ENCODE peak calls at places on chromosomes 4 and X, in six cellular contexts. One of them, this sample, is unnamed.

GRCh38 chrX:46327229-46328081 is 217.8 kb downstream of the ZNF674 start:
- DNase-seq in ovary: no peak
- DNase-seq in adrenal gland: peak; percentile 84
- DNase-seq in breast epithelium: peak; percentile 61
- DNase-seq in heart left ventricle: peak; percentile 25
- DNase-seq in transverse colon: peak; percentile 31
- DNase-seq in this sample: peak; percentile 32

GRCh38 chr4:48137766-48138349 is 3.8 kb upstream of the TXK start:
- DNase-seq in ovary: no peak
- DNase-seq in adrenal gland: no peak
- DNase-seq in breast epithelium: no peak
- DNase-seq in heart left ventricle: no peak
- DNase-seq in transverse colon: no peak
- DNase-seq in this sample: no peak

GRCh38 chr4:177391953-177392352 is 50.3 kb downstream of the AGA start:
- DNase-seq in ovary: no peak
- DNase-seq in adrenal gland: no peak
- DNase-seq in breast epithelium: no peak
- DNase-seq in heart left ventricle: no peak
- DNase-seq in transverse colon: no peak
- DNase-seq in this sample: no peak

GRCh38 chr4:11336435-11336834 is 92.3 kb downstream of the HS3ST1 start:
- DNase-seq in ovary: no peak
- DNase-seq in adrenal gland: no peak
- DNase-seq in breast epithelium: no peak
- DNase-seq in heart left ventricle: no peak
- DNase-seq in transverse colon: no peak
- DNase-seq in this sample: no peak

GRCh38 chr4:74873545-74874295 is 59.2 kb upstream of the PARM1 start:
- DNase-seq in ovary: no peak
- DNase-seq in adrenal gland: no peak
- DNase-seq in breast epithelium: no peak
- DNase-seq in heart left ventricle: no peak
- DNase-seq in transverse colon: peak; percentile 9
- DNase-seq in this sample: no peak

GRCh38 chr4:1469596-1470392 is 63.6 kb upstream of the NKX1-1 start:
- DNase-seq in ovary: no peak
- DNase-seq in adrenal gland: peak; percentile 79
- DNase-seq in breast epithelium: no peak
- DNase-seq in heart left ventricle: no peak
- DNase-seq in transverse colon: peak; percentile 5
- DNase-seq in this sample: peak; percentile 55

GRCh38 chrX:150897371-150898319 is 823 bp downstream of the CD99L2 start:
- DNase-seq in ovary: no peak
- DNase-seq in adrenal gland: peak; percentile 31
- DNase-seq in breast epithelium: no peak
- DNase-seq in heart left ventricle: no peak
- DNase-seq in transverse colon: peak; percentile 35
- DNase-seq in this sample: peak; percentile 40

GRCh38 chrX:69318651-69319305 is 153.5 kb upstream of the PJA1 start:
- DNase-seq in ovary: no peak
- DNase-seq in adrenal gland: no peak
- DNase-seq in breast epithelium: no peak
- DNase-seq in heart left ventricle: no peak
- DNase-seq in transverse colon: no peak
- DNase-seq in this sample: no peak

GRCh38 chrX:630922-631496 is 418 bp downstream of the SHOX start:
- DNase-seq in ovary: no peak
- DNase-seq in adrenal gland: peak; percentile 4
- DNase-seq in breast epithelium: no peak
- DNase-seq in heart left ventricle: no peak
- DNase-seq in transverse colon: no peak
- DNase-seq in this sample: no peak

GRCh38 chrX:55546956-55547355 is 57.3 kb upstream of the USP51 start:
- DNase-seq in ovary: no peak
- DNase-seq in adrenal gland: no peak
- DNase-seq in breast epithelium: no peak
- DNase-seq in heart left ventricle: no peak
- DNase-seq in transverse colon: no peak
- DNase-seq in this sample: no peak

GRCh38 chr4:112938461-112939058 is 110.9 kb upstream of the ANK2 start:
- DNase-seq in ovary: no peak
- DNase-seq in adrenal gland: no peak
- DNase-seq in breast epithelium: no peak
- DNase-seq in heart left ventricle: no peak
- DNase-seq in transverse colon: no peak
- DNase-seq in this sample: no peak

GRCh38 chr4:119706804-119707203 is 78.2 kb upstream of the PDE5A start:
- DNase-seq in ovary: no peak
- DNase-seq in adrenal gland: no peak
- DNase-seq in breast epithelium: no peak
- DNase-seq in heart left ventricle: no peak
- DNase-seq in transverse colon: no peak
- DNase-seq in this sample: no peak

GRCh38 chr4:97121493-97121892 is 1021.8 kb downstream of the STPG2 start:
- DNase-seq in ovary: no peak
- DNase-seq in adrenal gland: no peak
- DNase-seq in breast epithelium: no peak
- DNase-seq in heart left ventricle: no peak
- DNase-seq in transverse colon: no peak
- DNase-seq in this sample: no peak

GRCh38 chr4:53100801-53101581 is 238.9 kb downstream of the RASL11B start:
- DNase-seq in ovary: no peak
- DNase-seq in adrenal gland: no peak
- DNase-seq in breast epithelium: no peak
- DNase-seq in heart left ventricle: no peak
- DNase-seq in transverse colon: no peak
- DNase-seq in this sample: no peak

GRCh38 chr4:1973661-1974060 is 35.1 kb downstream of the NELFA start:
- DNase-seq in ovary: no peak
- DNase-seq in adrenal gland: no peak
- DNase-seq in breast epithelium: no peak
- DNase-seq in heart left ventricle: no peak
- DNase-seq in transverse colon: no peak
- DNase-seq in this sample: no peak

GRCh38 chr4:180598281-180598680 is 1644.9 kb upstream of the TENM3 start:
- DNase-seq in ovary: no peak
- DNase-seq in adrenal gland: no peak
- DNase-seq in breast epithelium: no peak
- DNase-seq in heart left ventricle: no peak
- DNase-seq in transverse colon: no peak
- DNase-seq in this sample: no peak
- H3K4me1 ChIP-seq in ovary: no peaks in the 10 kb centered on the region
- H3K4me1 ChIP-seq in adrenal gland: no peaks in the 10 kb centered on the region
- H3K4me1 ChIP-seq in breast epithelium: no peaks in the 10 kb centered on the region
- H3K4me1 ChIP-seq in heart left ventricle: no peaks in the 10 kb centered on the region
- H3K4me1 ChIP-seq in transverse colon: no peaks in the 10 kb centered on the region
- H3K4me1 ChIP-seq in this sample: no peaks in the 10 kb centered on the region

GRCh38 chr4:127632420-127633403 is at the start of gene INTU:
- DNase-seq in ovary: peak; percentile 94
- DNase-seq in adrenal gland: peak; percentile 96
- DNase-seq in breast epithelium: peak; percentile 93
- DNase-seq in heart left ventricle: peak; percentile 92
- DNase-seq in transverse colon: peak; percentile 92
- DNase-seq in this sample: peak; percentile 99
- TF ChIP-seq POLR2A in ovary: no peak
- TF ChIP-seq POLR2A in adrenal gland: no peak
- TF ChIP-seq POLR2A in breast epithelium: no peak
- TF ChIP-seq POLR2A in heart left ventricle: no peak
- TF ChIP-seq POLR2A in transverse colon: no peak
- TF ChIP-seq POLR2A in this sample: no peak

DNA sequence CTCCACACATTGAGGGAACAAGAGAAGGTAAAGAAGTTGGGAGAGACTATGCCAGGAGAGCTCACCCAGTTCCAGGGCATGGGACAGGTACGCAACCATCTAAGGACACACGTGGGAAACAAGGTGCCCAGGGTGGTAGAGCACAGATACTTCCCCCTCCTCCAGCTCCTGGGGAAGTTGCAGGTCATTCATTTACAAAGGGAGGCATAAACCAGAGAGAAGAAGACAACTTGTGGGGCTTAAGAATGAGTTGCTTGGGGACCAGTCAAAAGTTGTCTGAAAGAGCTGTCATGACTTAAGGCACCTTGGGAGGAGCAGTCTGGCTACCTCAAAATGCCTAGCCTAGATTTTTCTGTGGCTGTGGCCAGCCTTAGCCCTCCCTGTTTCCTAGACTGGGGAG is 186.2 kb downstream of the PTTG2 start:
- DNase-seq in ovary: no peak
- DNase-seq in adrenal gland: no peak
- DNase-seq in breast epithelium: no peak
- DNase-seq in heart left ventricle: no peak
- DNase-seq in transverse colon: no peak
- DNase-seq in this sample: no peak
- H3K4me1 ChIP-seq in ovary: peaks cover 2% of the 10 kb centered on the region
- H3K4me1 ChIP-seq in adrenal gland: no peaks in the 10 kb centered on the region
- H3K4me1 ChIP-seq in breast epithelium: no peaks in the 10 kb centered on the region
- H3K4me1 ChIP-seq in heart left ventricle: no peaks in the 10 kb centered on the region
- H3K4me1 ChIP-seq in transverse colon: peaks cover 6% of the 10 kb centered on the region
- H3K4me1 ChIP-seq in this sample: no peaks in the 10 kb centered on the region

DNA sequence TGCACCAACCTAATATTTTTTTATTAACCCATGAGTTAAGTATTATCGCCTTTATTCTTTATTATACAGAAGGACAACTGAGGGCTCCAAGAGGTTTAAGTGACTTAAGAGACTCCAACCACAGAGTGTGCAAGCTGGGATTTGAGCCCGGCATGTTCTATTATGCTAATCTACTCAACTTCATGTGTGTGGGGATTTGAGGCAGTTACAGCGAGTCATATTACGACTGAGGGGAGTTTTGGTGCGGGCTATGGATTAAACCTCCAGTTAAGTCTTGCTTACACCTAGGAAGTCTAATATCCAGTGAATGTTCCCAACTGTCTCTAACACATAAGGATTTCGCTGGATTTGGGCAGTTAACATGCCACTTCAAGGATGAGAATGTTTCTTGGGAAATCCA is 164.8 kb upstream of the TTC29 start:
- DNase-seq in ovary: no peak
- DNase-seq in adrenal gland: no peak
- DNase-seq in breast epithelium: no peak
- DNase-seq in heart left ventricle: no peak
- DNase-seq in transverse colon: no peak
- DNase-seq in this sample: no peak
- TF ChIP-seq POLR2A in ovary: no peak
- TF ChIP-seq POLR2A in adrenal gland: no peak
- TF ChIP-seq POLR2A in breast epithelium: no peak
- TF ChIP-seq POLR2A in heart left ventricle: no peak
- TF ChIP-seq POLR2A in transverse colon: no peak
- TF ChIP-seq POLR2A in this sample: no peak

DNA sequence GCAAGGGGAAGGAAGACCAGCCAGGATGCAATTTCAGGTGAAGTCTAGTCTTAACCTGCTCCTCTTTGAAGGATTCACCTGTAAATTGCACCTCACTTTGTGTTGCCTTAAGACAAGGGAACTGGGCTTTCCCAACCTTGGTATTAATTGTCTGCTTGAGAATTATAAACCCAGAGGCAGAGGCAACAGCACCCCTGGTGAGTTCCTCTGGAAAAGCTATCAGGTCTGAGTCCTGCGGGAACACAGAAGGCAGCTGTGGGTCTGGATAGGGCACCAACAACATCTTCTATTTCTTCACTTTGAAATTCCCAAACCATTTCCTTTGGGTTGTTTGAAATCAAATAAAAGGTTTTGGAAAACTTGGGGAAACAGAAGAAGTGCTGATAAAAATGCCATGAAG is 109.2 kb upstream of the NPY2R start:
- DNase-seq in ovary: no peak
- DNase-seq in adrenal gland: no peak
- DNase-seq in breast epithelium: no peak
- DNase-seq in heart left ventricle: no peak
- DNase-seq in transverse colon: no peak
- DNase-seq in this sample: peak; percentile 46
- H3K4me1 ChIP-seq in ovary: no peaks in the 10 kb centered on the region
- H3K4me1 ChIP-seq in adrenal gland: no peaks in the 10 kb centered on the region
- H3K4me1 ChIP-seq in breast epithelium: no peaks in the 10 kb centered on the region
- H3K4me1 ChIP-seq in heart left ventricle: no peaks in the 10 kb centered on the region
- H3K4me1 ChIP-seq in transverse colon: no peaks in the 10 kb centered on the region
- H3K4me1 ChIP-seq in this sample: peaks cover 6% of the 10 kb centered on the region

DNA sequence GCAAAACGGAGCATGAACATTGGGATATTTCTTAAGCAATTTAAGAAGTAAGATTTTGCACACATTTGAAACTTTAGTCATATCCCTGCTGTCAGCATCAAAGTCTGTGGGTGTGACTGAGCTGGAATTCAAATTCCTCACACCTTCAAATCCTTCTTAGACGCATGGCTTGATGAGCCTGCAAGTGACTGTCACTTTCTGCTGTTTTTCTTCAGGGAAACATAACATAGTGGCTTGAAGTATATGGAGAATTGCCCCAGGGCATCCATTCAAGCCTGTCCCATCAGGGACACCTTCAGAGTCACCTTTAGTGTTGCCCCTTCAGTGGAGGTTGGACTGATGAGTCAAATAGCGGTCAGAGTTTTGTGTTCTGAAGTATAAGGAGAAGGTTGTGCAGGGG is 17.4 kb downstream of the FHDC1 start:
- DNase-seq in ovary: no peak
- DNase-seq in adrenal gland: no peak
- DNase-seq in breast epithelium: no peak
- DNase-seq in heart left ventricle: no peak
- DNase-seq in transverse colon: no peak
- DNase-seq in this sample: no peak
- TF ChIP-seq POLR2A in ovary: no peak
- TF ChIP-seq POLR2A in adrenal gland: no peak
- TF ChIP-seq POLR2A in breast epithelium: no peak
- TF ChIP-seq POLR2A in heart left ventricle: no peak
- TF ChIP-seq POLR2A in transverse colon: no peak
- TF ChIP-seq POLR2A in this sample: no peak

DNA sequence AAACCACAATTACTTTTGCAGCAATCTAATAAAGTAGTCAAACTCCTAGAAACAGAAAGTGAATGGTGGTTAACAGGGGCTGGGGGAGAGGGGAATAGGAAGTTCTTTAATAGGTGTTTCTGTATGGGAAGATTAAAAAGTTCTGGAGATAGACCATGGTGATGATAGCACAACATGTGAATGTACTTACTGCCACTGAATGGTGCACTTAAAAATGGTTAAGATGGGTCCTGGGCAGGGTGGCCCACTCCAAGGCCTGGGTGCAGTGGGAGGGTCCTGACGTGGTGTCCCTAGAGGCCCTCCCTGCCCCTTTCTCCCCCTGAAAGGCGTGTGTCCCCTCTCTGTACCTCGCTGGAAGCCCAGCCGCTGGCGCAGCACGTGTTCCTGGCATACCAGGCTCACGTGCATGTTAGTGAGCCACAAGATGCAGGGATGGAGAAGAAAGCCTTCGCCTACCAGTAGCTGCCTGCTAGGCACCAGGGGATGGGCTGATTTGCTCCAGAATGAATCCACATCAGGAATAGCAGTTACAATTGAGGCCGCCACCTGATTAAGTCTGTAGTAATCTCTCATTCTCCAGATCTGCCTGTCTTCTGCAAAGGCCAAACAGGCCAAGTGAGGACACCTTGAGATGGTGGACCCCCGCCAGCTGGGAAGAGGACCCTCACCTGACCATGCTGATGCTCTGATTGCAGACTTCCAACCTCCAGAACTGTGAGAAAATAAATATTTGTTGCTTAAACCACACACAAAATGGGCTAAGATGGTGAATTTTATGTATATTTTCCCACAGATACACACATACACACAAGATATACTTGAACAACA is 67.5 kb downstream of the COQ2 start:
- DNase-seq in ovary: no peak
- DNase-seq in adrenal gland: no peak
- DNase-seq in breast epithelium: no peak
- DNase-seq in heart left ventricle: no peak
- DNase-seq in transverse colon: no peak
- DNase-seq in this sample: no peak
- H3K4me1 ChIP-seq in ovary: peaks cover 4% of the 10 kb centered on the region
- H3K4me1 ChIP-seq in adrenal gland: no peaks in the 10 kb centered on the region
- H3K4me1 ChIP-seq in breast epithelium: no peaks in the 10 kb centered on the region
- H3K4me1 ChIP-seq in heart left ventricle: no peaks in the 10 kb centered on the region
- H3K4me1 ChIP-seq in transverse colon: peaks cover 29% of the 10 kb centered on the region
- H3K4me1 ChIP-seq in this sample: no peaks in the 10 kb centered on the region